ENCODE peak calls at places on chromosomes 12 and 14, in eight cellular contexts. B is amniotic stem cell, W is WERI-Rb-1, I is Daoy, T is fibroblast of villous mesenchyme, H is fibroblast of lung, Z is BE2C, Q is iris pigment epithelial cell. O is an unnamed sample.

GRCh38 chr12:66755727-66756395 is 77.0 kb upstream of the GRIP1 start:
- DNase-seq in B (no peak), W (no peak), I (no peak), T (no peak), H (no peak), Z (no peak), Q (no peak), O (no peak)

GRCh38 chr12:28026701-28027100 is 54.2 kb upstream of the PTHLH start:
- DNase-seq in B (no peak), W (no peak), I (peak; percentile 90), T (no peak), H (no peak), Z (peak; percentile 37), Q (no peak), O (no peak)

GRCh38 chr14:37587881-37588666 is 7.0 kb downstream of the FOXA1 start:
- DNase-seq in B (no peak), W (peak; percentile 27), I (peak; percentile 60), T (no peak), H (no peak), Z (no peak), Q (no peak), O (no peak)

GRCh38 chr12:102735104-102735503 is 181.9 kb downstream of the PAH start:
- DNase-seq in B (no peak), W (no peak), I (no peak), T (no peak), H (no peak), Z (no peak), Q (no peak), O (no peak)

GRCh38 chr14:89573399-89573657 is 156.3 kb upstream of the FOXN3 start:
- DNase-seq in B (no peak), W (no peak), I (no peak), T (no peak), H (no peak), Z (no peak), Q (no peak), O (no peak)

GRCh38 chr14:42057176-42057575 is 450.5 kb downstream of the LRFN5 start:
- DNase-seq in B (no peak), W (no peak), I (no peak), T (peak; percentile 19), H (peak; percentile 32), Z (no peak), Q (peak; percentile 1), O (no peak)

GRCh38 chr12:111655356-111655755 is 30.4 kb downstream of the BRAP start:
- DNase-seq in B (no peak), W (no peak), I (no peak), T (no peak), H (no peak), Z (no peak), Q (no peak), O (no peak)

GRCh38 chr14:65208548-65208947 is 106.2 kb upstream of the MAX start:
- DNase-seq in B (no peak), W (no peak), I (no peak), T (no peak), H (no peak), Z (no peak), Q (no peak), O (no peak)

GRCh38 chr12:129887047-129887568 is 16.7 kb downstream of the TMEM132D start:
- DNase-seq in B (no peak), W (no peak), I (peak; percentile 76), T (no peak), H (no peak), Z (no peak), Q (peak; percentile 4), O (no peak)

O was measured in HS-27A.